ENCODE peak calls at places on chromosomes 3 and 15, in five cellular contexts. X is cardiac muscle cell; M is activated CD4-positive, alpha-beta T cell treated with anti-CD3 and anti-CD28 coated beads, Interleukin-2, amount 50 U/mL, for 1 hour; I is GM04504; L is hippocampal formation. Z is an unnamed sample.

GRCh38 chr3:111244760-111245159 is 173.1 kb downstream of the NECTIN3 start:
- DNase-seq in X (no peak), M (no peak), I (peak; percentile 32), L (no peak), Z (no peak)

GRCh38 chr3:73625124-73625665 is 454 bp upstream of the PDZRN3 start:
- DNase-seq in X (peak; percentile 83), M (no peak), I (peak; percentile 42), L (peak; percentile 21), Z (no peak)

GRCh38 chr3:7658294-7658693 is 797.4 kb downstream of the GRM7 start:
- DNase-seq in X (no peak), M (no peak), I (no peak), L (no peak), Z (no peak)

GRCh38 chr15:60006808-60007346 is 2.8 kb downstream of the FOXB1 start:
- DNase-seq in X (no peak), M (no peak), I (no peak), L (no peak), Z (no peak)

GRCh38 chr3:102514241-102514640 is 79.4 kb downstream of the ZPLD1 start:
- DNase-seq in X (no peak), M (no peak), I (no peak), L (no peak), Z (no peak)

GRCh38 chr3:128009952-128010846 is 42.0 kb upstream of the SEC61A1 start:
- DNase-seq in X (no peak), M (no peak), I (peak; percentile 32), L (no peak), Z (no peak)

GRCh38 chr3:11917051-11917450 is 70.4 kb upstream of the TAMM41 start:
- DNase-seq in X (no peak), M (no peak), I (no peak), L (no peak), Z (no peak)

GRCh38 chr15:101684384-101684783 is 32.2 kb upstream of the TM2D3 start:
- DNase-seq in X (peak; percentile 71), M (no peak), I (peak; percentile 44), L (no peak), Z (no peak)

GRCh38 chr3:106345353-106346027 is 476.7 kb upstream of the CBLB start:
- DNase-seq in X (no peak), M (no peak), I (peak; percentile 92), L (no peak), Z (no peak)

GRCh38 chr3:183275418-183275817 is 22.4 kb downstream of the B3GNT5 start:
- DNase-seq in X (no peak), M (no peak), I (no peak), L (no peak), Z (no peak)

GRCh38 chr3:107124885-107125284 is 252.4 kb upstream of the CCDC54 start:
- DNase-seq in X (no peak), M (no peak), I (peak; percentile 44), L (no peak), Z (no peak)

GRCh38 chr3:52453496-52454234 is at the start of gene TNNC1:
- DNase-seq in X (peak; percentile 90), M (no peak), I (no peak), L (no peak), Z (no peak)

GRCh38 chr3:123611077-123611476 is 26.2 kb upstream of the HACD2 start:
- DNase-seq in X (no peak), M (no peak), I (no peak), L (no peak), Z (no peak)

GRCh38 chr3:190339130-190339529 is 16.9 kb upstream of the CLDN1 start:
- DNase-seq in X (no peak), M (no peak), I (no peak), L (no peak), Z (no peak)

GRCh38 chr3:141148169-141148568 is 83.5 kb upstream of the PXYLP1 start:
- DNase-seq in X (no peak), M (no peak), I (no peak), L (no peak), Z (no peak)

GRCh38 chr3:2863127-2863526 is 247.0 kb downstream of the IL5RA start:
- DNase-seq in X (no peak), M (no peak), I (no peak), L (no peak), Z (no peak)

GRCh38 chr3:112448939-112449338 is 50.3 kb downstream of the BTLA start:
- DNase-seq in X (no peak), M (no peak), I (no peak), L (no peak), Z (no peak)